ENCODE peak calls at places on chromosomes 13 and 19, in ten cellular contexts. T is right atrium auricular region, B is A549, H is heart right ventricle, O is lower lobe of right lung, R is ascending aorta, J is body of pancreas, Q is suprapubic skin, E is esophagus squamous epithelium, X is upper lobe of right lung. S is an unnamed sample.

GRCh38 chr19:38922482-38922881 is 8.1 kb downstream of the SARS2 start:
- DNase-seq in R (no peak), E (no peak), Q (no peak), H (no peak), J (no peak), B (no peak), O (no peak), X (no peak), T (no peak), S (no peak)

GRCh38 chr13:77056382-77056781 is 29.4 kb upstream of the FBXL3 start:
- DNase-seq in H (no peak), Q (no peak), B (no peak), O (no peak), R (no peak), J (no peak), T (no peak), E (no peak), X (no peak), S (no peak)

GRCh38 chr13:49869514-49869913 is 66.6 kb downstream of the SPRYD7 start:
- DNase-seq in E (no peak), X (no peak), J (peak), H (no peak), B (peak), R (no peak), Q (no peak), T (no peak), O (no peak), S (peak)

GRCh38 chr13:65597839-65598818 is 1632.0 kb downstream of the PCDH9 start:
- DNase-seq in X (no peak), Q (no peak), H (no peak), B (peak), R (no peak), J (no peak), T (no peak), E (no peak), O (no peak), S (no peak)

GRCh38 chr13:113460599-113460998 is 7.3 kb upstream of the ADPRHL1 start:
- DNase-seq in R (no peak), X (peak), B (no peak), E (no peak), O (no peak), Q (no peak), T (no peak), J (no peak), H (no peak), S (no peak)

GRCh38 chr13:42970824-42971669 is 21.0 kb downstream of the EPSTI1 start:
- DNase-seq in J (peak), Q (no peak), X (no peak), O (no peak), R (no peak), B (peak), T (no peak), E (no peak), H (no peak), S (peak)

GRCh38 chr19:23420824-23421223 is 25.6 kb upstream of the ZNF91 start:
- DNase-seq in R (no peak), O (no peak), J (no peak), X (no peak), T (no peak), Q (no peak), B (no peak), E (no peak), H (no peak), S (no peak)

GRCh38 chr13:25922373-25922772 is 129.4 kb downstream of the SHISA2 start:
- DNase-seq in O (no peak), J (no peak), R (no peak), B (no peak), X (no peak), H (no peak), E (no peak), Q (no peak), T (no peak), S (no peak)

GRCh38 chr19:7561229-7561806 is 25.8 kb downstream of the PNPLA6 start:
- DNase-seq in B (no peak), X (no peak), O (peak), E (no peak), Q (no peak), R (no peak), H (no peak), T (no peak), J (no peak), S (no peak)

GRCh38 chr13:114124486-114124885 is 7.9 kb downstream of the RASA3 start:
- DNase-seq in B (no peak), Q (no peak), E (no peak), T (no peak), H (no peak), X (no peak), R (no peak), O (no peak), J (no peak), S (no peak)

GRCh38 chr19:39046037-39046821 is 13.9 kb upstream of the FBXO27 start:
- DNase-seq in O (no peak), J (peak), B (peak), H (no peak), X (no peak), T (no peak), R (no peak), E (no peak), Q (no peak), S (no peak)

GRCh38 chr13:84940801-84941200 is 858.4 kb downstream of the SLITRK6 start:
- DNase-seq in T (no peak), Q (no peak), J (no peak), B (no peak), R (no peak), O (no peak), H (no peak), X (no peak), E (no peak), S (no peak)

GRCh38 chr13:66532146-66532545 is 698.0 kb downstream of the PCDH9 start:
- DNase-seq in Q (no peak), X (no peak), O (no peak), J (no peak), E (no peak), B (peak), R (no peak), H (no peak), T (no peak), S (no peak)

GRCh38 chr13:79392882-79393563 is 13.0 kb downstream of the RBM26 start:
- DNase-seq in T (no peak), B (no peak), Q (no peak), O (no peak), E (no peak), X (no peak), H (no peak), R (no peak), J (no peak), S (no peak)

GRCh38 chr13:28478127-28478526 is 16.8 kb downstream of the FLT1 start:
- DNase-seq in Q (no peak), H (no peak), E (no peak), J (no peak), B (no peak), T (no peak), R (no peak), O (no peak), X (no peak), S (no peak)

GRCh38 chr19:13103961-13104847 is 1.5 kb upstream of the LYL1 start:
- DNase-seq in R (no peak), B (no peak), E (peak), H (peak), Q (no peak), J (peak), X (peak), O (peak), T (peak), S (peak)

GRCh38 chr13:76795701-76796695 is 90.2 kb downstream of the KCTD12 start:
- DNase-seq in X (no peak), H (no peak), Q (no peak), O (no peak), R (no peak), J (no peak), E (no peak), T (no peak), B (no peak), S (no peak)

GRCh38 chr19:31378404-31378803 is 29.2 kb upstream of the TSHZ3 start:
- DNase-seq in B (peak), H (no peak), R (no peak), E (no peak), J (peak), X (no peak), O (no peak), Q (no peak), T (peak), S (no peak)

GRCh38 chr13:40624338-40624737 is 42.1 kb downstream of the FOXO1 start:
- DNase-seq in O (no peak), H (no peak), E (no peak), B (no peak), X (no peak), T (no peak), Q (peak), R (no peak), J (no peak), S (no peak)

GRCh38 chr13:28181413-28181812 is 43.1 kb downstream of the PAN3 start:
- DNase-seq in H (no peak), J (no peak), Q (no peak), T (no peak), O (no peak), E (no peak), B (no peak), X (no peak), R (no peak), S (no peak)

GRCh38 chr13:25281937-25282332 is 5.4 kb downstream of the MTMR6 start:
- DNase-seq in B (no peak), O (no peak), X (no peak), E (no peak), T (no peak), R (no peak), J (no peak), Q (no peak), H (no peak), S (no peak)

GRCh38 chr13:39419866-39420265 is 183.1 kb downstream of the LHFPL6 start:
- DNase-seq in B (no peak), J (no peak), O (no peak), E (no peak), Q (no peak), R (no peak), H (no peak), X (no peak), T (no peak), S (no peak)

GRCh38 chr13:98476106-98476505 is 100.8 kb downstream of the STK24 start:
- DNase-seq in E (no peak), X (no peak), T (no peak), R (no peak), Q (peak), O (no peak), B (no peak), H (no peak), J (peak), S (no peak)

GRCh38 chr13:20826810-20827560 is 53.2 kb upstream of the EEF1AKMT1 start:
- DNase-seq in T (no peak), X (no peak), J (no peak), Q (no peak), H (no peak), R (no peak), B (no peak), E (no peak), O (no peak), S (no peak)

GRCh38 chr19:7919681-7920519 is at the start of gene SNAPC2:
- DNase-seq in B (peak), J (peak), E (peak), T (peak), X (peak), Q (peak), H (peak), O (peak), R (peak), S (peak)

GRCh38 chr19:472005-472858 is 11.4 kb upstream of the SHC2 start:
- DNase-seq in J (no peak), O (no peak), E (no peak), B (no peak), X (no peak), H (no peak), R (no peak), Q (no peak), T (no peak), S (no peak)

GRCh38 chr19:3402631-3403443 is 36.5 kb downstream of the NFIC start:
- DNase-seq in Q (no peak), H (no peak), B (no peak), T (no peak), J (no peak), O (no peak), X (no peak), E (no peak), R (no peak), S (no peak)

GRCh38 chr19:18593367-18594095 is 4.9 kb downstream of the REX1BD start:
- DNase-seq in H (no peak), R (no peak), Q (no peak), E (no peak), J (no peak), X (peak), B (no peak), O (no peak), T (no peak), S (peak)

GRCh38 chr13:29039212-29039611 is 219.1 kb downstream of the MTUS2 start:
- DNase-seq in H (no peak), B (no peak), J (no peak), Q (no peak), X (no peak), E (no peak), O (no peak), T (no peak), R (no peak), S (no peak)

GRCh38 chr19:55436847-55437246 is 6.3 kb downstream of the SHISA7 start:
- DNase-seq in B (no peak), T (no peak), E (no peak), O (no peak), R (no peak), J (no peak), Q (no peak), X (no peak), H (no peak), S (no peak)

GRCh38 chr19:35272122-35272715 is 3.5 kb downstream of the USF2 start:
- DNase-seq in B (no peak), R (no peak), H (no peak), T (no peak), Q (no peak), O (no peak), X (no peak), E (no peak), J (peak), S (no peak)

GRCh38 chr13:98961204-98962105 is 16.4 kb downstream of the DOCK9 start:
- DNase-seq in B (no peak), O (no peak), H (no peak), R (no peak), E (no peak), X (no peak), T (no peak), Q (no peak), J (no peak), S (no peak)

GRCh38 chr13:43786766-43787517 is at the start of gene ENOX1:
- DNase-seq in E (no peak), O (peak), H (peak), J (peak), B (peak), R (no peak), X (peak), T (no peak), Q (peak), S (peak)

GRCh38 chr19:5934002-5934401 is 19.9 kb downstream of the CAPS start:
- DNase-seq in E (no peak), H (no peak), X (no peak), R (no peak), J (no peak), B (no peak), Q (no peak), O (no peak), T (no peak), S (no peak)

GRCh38 chr19:16325161-16325527 is 518 bp downstream of the KLF2 start:
- DNase-seq in X (peak), E (no peak), B (peak), T (no peak), H (peak), J (no peak), R (no peak), Q (no peak), O (peak), S (no peak)
- TF ChIP-seq CTCF in X (peak), E (peak), B (no peak), T (peak), H (no peak), J (no peak), R (no peak), Q (no peak), O (no peak), S (no peak)

DNA sequence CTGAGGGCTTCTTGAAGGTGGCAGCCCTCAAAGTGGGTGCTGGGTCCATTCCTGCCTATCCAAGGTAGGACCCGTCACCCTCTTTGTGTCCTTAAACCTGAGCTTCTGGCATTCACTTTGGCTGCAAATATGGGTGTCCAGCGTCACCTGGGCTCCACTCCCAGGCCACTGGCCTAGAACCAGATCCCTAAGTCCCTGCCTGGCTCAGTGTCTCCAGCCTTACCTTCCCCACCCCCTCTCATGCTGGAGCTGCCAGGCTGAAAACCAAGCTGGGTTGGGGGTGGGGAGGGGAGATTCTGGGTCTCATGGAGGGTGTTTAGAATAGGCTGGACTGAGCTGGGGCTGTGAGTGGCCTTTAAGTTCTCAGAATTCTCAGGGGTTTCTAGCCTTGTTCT is 12.4 kb downstream of the PDE4A start:
- DNase-seq in E (no peak), B (no peak), X (no peak), J (peak), T (no peak), H (peak), O (no peak), R (no peak), Q (no peak), S (peak)
- H3K4me3 ChIP-seq in E (peak), B (no peak), X (peak), J (no peak), T (peak), H (peak), O (peak), R (peak), Q (peak), S (no peak)

GRCh38 chr19:44924243-44924725 is 9.9 kb downstream of the APOC1 start:
- DNase-seq in X (no peak), J (no peak), H (no peak), B (peak), O (no peak), Q (no peak), E (no peak), T (no peak), R (no peak), S (no peak)

GRCh38 chr19:44930088-44930487 is 11.9 kb upstream of the APOC4 start:
- DNase-seq in E (no peak), O (no peak), Q (no peak), X (no peak), T (no peak), H (no peak), R (no peak), B (no peak), J (no peak), S (no peak)

GRCh38 chr19:44931541-44931940 is 10.5 kb upstream of the APOC4 start:
- DNase-seq in Q (no peak), T (no peak), E (no peak), R (no peak), J (no peak), X (no peak), B (no peak), H (no peak), O (no peak), S (no peak)

GRCh38 chr19:44925114-44925891 is 10.9 kb downstream of the APOC1 start:
- DNase-seq in O (peak), R (peak), E (no peak), B (no peak), Q (peak), X (peak), T (peak), H (peak), J (peak), S (peak)

GRCh38 chr19:44927746-44928145 is 13.3 kb downstream of the APOC1 start:
- DNase-seq in O (no peak), R (no peak), B (no peak), J (no peak), X (no peak), H (no peak), E (no peak), Q (no peak), T (no peak), S (no peak)
- H3K27ac ChIP-seq in O (peak), R (no peak), B (no peak), J (no peak), X (peak), H (no peak), E (peak), Q (no peak), T (no peak), S (no peak)

DNA sequence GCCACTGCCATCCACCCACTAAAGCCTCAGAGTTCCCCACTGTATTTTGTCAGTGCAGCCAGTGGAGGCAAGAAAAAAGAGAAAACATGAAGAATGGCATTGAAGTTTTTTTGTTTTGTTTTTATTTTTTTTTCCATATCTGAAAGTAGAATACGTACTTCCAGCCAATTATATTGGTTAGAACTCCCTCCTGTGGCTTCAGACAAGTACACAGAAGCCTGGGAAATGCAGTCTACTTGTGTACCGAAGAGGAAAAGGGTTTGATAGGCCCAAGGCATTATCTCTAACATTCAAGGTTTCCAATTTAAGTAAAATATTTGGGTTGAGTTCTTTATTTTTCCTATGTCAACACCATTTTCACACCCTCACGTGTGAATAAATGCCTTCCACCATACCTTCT is 696.2 kb upstream of the GPC6 start:
- DNase-seq in E (no peak), X (no peak), B (no peak), J (no peak), H (no peak), Q (no peak), T (no peak), R (no peak), O (no peak), S (no peak)
- TF ChIP-seq CTCF in E (no peak), X (no peak), B (no peak), J (peak), H (no peak), Q (no peak), T (no peak), R (no peak), O (no peak), S (no peak)

GRCh38 chr13:112056284-112056727 is 10.6 kb upstream of the SOX1 start:
- DNase-seq in Q (no peak), X (no peak), J (no peak), H (no peak), T (no peak), E (no peak), B (no peak), R (no peak), O (no peak), S (no peak)
- H3K4me3 ChIP-seq in Q (peak), X (no peak), J (no peak), H (no peak), T (no peak), E (no peak), B (no peak), R (no peak), O (no peak), S (no peak)